ENCODE peak calls at places on chromosomes 12 and 14, in four cellular contexts. K is adipocyte, J is GM12878, T is fibroblast of lung. F is an unnamed sample. For H3K36me3 and H3K27me3, the result is how much of the 10 kb centered on the place peaks cover.

GRCh38 chr12:11981174-11981733 is 89.5 kb upstream of the BCL2L14 start:
- DNase-seq in K (no peak), J (peak), T (peak), F (no peak)

GRCh38 chr12:117045175-117045997 is 53.8 kb downstream of the TESC start:
- DNase-seq in K (no peak), J (no peak), T (no peak), F (no peak)

GRCh38 chr14:71491925-71492324 is 440.3 kb upstream of the RGS6 start:
- DNase-seq in K (no peak), J (no peak), T (peak), F (no peak)

GRCh38 chr14:38056270-38056669 is 151.4 kb upstream of the SSTR1 start:
- DNase-seq in K (no peak), J (no peak), T (no peak), F (no peak)

GRCh38 chr12:70994217-70994788 is 73.8 kb upstream of the PTPRR start:
- DNase-seq in K (peak), J (no peak), T (peak), F (peak)

GRCh38 chr14:22802860-22803562 is 12.2 kb downstream of the SLC7A7 start:
- DNase-seq in K (no peak), J (no peak), T (no peak), F (no peak)

GRCh38 chr12:45050751-45051489 is at the start of gene DBX2:
- DNase-seq in K (peak), J (no peak), T (peak), F (no peak)

GRCh38 chr14:67108230-67108629 is 81.0 kb upstream of the GARIN2 start:
- DNase-seq in K (no peak), J (no peak), T (no peak), F (no peak)

GRCh38 chr14:35365130-35366047 is 39.2 kb downstream of the NFKBIA start:
- DNase-seq in K (peak), J (no peak), T (peak), F (peak)

GRCh38 chr14:89139404-89140247 is 277.4 kb downstream of the FOXN3 start:
- DNase-seq in K (no peak), J (no peak), T (peak), F (no peak)

GRCh38 chr12:30826276-30826675 is 71.5 kb upstream of the CAPRIN2 start:
- DNase-seq in K (no peak), J (no peak), T (no peak), F (no peak)

GRCh38 chr12:79086546-79086945 is 222.0 kb downstream of the SYT1 start:
- DNase-seq in K (peak), J (no peak), T (no peak), F (no peak)

GRCh38 chr12:104703372-104703771 is 246.6 kb downstream of the CHST11 start:
- DNase-seq in K (no peak), J (no peak), T (no peak), F (no peak)

GRCh38 chr12:64385468-64385867 is 5.1 kb downstream of the C12orf56 start:
- DNase-seq in K (no peak), J (no peak), T (peak), F (peak)

GRCh38 chr12:101490286-101490920 is 15.3 kb downstream of the SPIC start:
- DNase-seq in K (no peak), J (no peak), T (no peak), F (no peak)

GRCh38 chr12:49880756-49881390 is 22.8 kb downstream of the FAIM2 start:
- DNase-seq in K (no peak), J (no peak), T (no peak), F (no peak)

GRCh38 chr14:85308531-85309300 is 221.2 kb upstream of the FLRT2 start:
- DNase-seq in K (no peak), J (no peak), T (no peak), F (peak)

GRCh38 chr12:33795536-33795935 is 226.8 kb upstream of the ALG10 start:
- DNase-seq in K (no peak), J (no peak), T (peak), F (no peak)

GRCh38 chr14:94445003-94445402 is 7.6 kb downstream of the SERPINA11 start:
- DNase-seq in K (no peak), J (no peak), T (no peak), F (no peak)

GRCh38 chr14:103820908-103821307 is 26.5 kb downstream of the PPP1R13B start:
- DNase-seq in K (no peak), J (no peak), T (no peak), F (no peak)

GRCh38 chr12:108907861-108908302 is 28.0 kb downstream of the DAO start:
- DNase-seq in K (peak), J (no peak), T (peak), F (peak)

GRCh38 chr12:87661770-87662402 is 367.3 kb downstream of the C12orf50 start:
- DNase-seq in K (peak), J (no peak), T (no peak), F (no peak)

GRCh38 chr14:102928412-102929348 is 6.2 kb downstream of the AMN start:
- DNase-seq in K (peak), J (no peak), T (peak), F (no peak)

GRCh38 chr14:95314609-95315008 is 5.1 kb downstream of the CLMN start:
- DNase-seq in K (peak), J (peak), T (peak), F (no peak)

GRCh38 chr12:111819191-111820158 is 22.6 kb upstream of the MAPKAPK5 start:
- DNase-seq in K (no peak), J (no peak), T (peak), F (no peak)

DNA sequence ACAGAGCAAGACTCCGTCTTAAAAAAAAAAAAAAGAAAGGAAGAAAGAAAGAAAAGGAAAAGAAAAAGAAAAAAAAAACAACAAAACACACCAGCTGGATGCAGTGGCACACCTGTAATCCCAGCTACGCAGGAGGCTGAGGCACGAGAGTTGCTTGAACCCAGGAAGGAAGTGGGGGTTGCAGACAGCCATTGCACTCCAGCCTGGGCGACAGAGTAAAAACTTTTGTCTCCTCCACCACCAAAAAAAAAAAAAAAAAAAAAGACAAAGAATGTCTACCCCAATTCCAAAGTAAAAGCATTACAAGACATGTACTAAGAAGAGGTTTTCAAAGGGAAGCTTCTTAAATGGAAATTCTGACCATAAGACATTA is 53.4 kb downstream of the HNRNPC start:
- DNase-seq in K (no peak), J (no peak), T (no peak), F (no peak)
- H3K36me3 ChIP-seq in K (half or more), J (under half), T (under half), F (half or more)

GRCh38 chr14:36518031-36518585 is 1.9 kb downstream of the NKX2-1 start:
- DNase-seq in K (no peak), J (no peak), T (no peak), F (no peak)
- H3K27me3 ChIP-seq in K (half or more), J (under half), T (half or more), F (half or more)

GRCh38 chr12:57715786-57716185 is 21.9 kb downstream of the OS9 start:
- DNase-seq in K (no peak), J (no peak), T (no peak), F (no peak)
- H3K36me3 ChIP-seq in K (half or more), J (under half), T (under half), F (under half)

DNA sequence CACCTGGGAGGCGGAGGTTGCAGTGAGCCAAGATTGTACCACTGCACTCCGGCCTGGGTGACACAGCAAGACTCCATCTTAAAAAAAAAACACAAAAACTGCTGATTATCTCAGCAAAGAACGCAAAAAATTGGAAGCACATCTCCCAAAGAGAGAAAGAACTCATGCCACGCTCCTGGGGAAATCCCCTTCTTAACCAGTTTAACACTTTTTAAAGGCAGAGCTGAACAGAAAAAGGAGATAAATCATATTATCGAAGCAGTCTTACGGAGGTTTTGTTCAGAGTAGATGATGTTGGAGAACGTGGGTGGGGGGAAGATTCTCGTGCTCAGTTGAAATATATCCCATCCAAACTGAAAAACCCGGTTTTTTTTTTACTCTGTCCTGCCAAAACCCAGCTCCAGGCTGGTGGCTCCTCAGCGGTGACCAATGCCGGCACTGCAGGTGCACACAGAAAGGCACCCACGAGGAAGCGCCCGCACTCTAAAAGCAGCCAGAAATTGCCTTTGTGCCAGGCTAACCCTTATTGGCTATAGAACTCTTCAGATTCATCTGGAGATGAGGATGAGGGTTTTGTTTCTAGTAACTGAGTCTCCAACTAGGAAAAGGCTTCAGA is 100.2 kb upstream of the PARP11 start:
- DNase-seq in K (no peak), J (no peak), T (no peak), F (no peak)
- H3K27me3 ChIP-seq in K (under half), J (under half), T (under half), F (under half)

GRCh38 chr12:132055535-132056096 is 88.5 kb downstream of the DDX51 start:
- DNase-seq in K (no peak), J (no peak), T (no peak), F (no peak)
- H3K36me3 ChIP-seq in K (half or more), J (under half), T (under half), F (half or more)

GRCh38 chr12:52658196-52658595 is 6.2 kb upstream of the KRT2 start:
- DNase-seq in K (no peak), J (no peak), T (no peak), F (no peak)
- H3K27me3 ChIP-seq in K (half or more), J (under half), T (under half), F (under half)

DNA sequence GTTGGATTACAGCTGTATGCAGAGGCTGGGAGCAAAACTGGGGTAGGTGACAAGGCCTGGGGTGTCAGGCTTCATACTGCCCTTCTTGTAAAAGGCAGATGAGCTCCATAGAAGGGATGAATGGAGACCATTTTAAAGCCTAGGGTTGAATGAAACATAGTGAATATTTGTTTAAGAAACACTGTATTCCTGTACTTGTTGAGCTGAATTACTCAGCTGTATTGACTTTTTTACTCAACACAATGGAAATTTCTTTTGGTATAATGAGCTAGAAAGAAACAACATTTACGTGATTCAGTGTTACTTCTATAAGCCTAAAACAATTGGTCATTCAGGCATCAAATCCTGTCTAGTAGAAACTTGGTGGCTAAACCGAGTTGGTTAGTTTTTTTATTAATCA is 14.1 kb downstream of the ATP6V0A2 start:
- DNase-seq in K (no peak), J (no peak), T (no peak), F (no peak)
- H3K36me3 ChIP-seq in K (half or more), J (under half), T (under half), F (under half)

F was measured in brain microvascular endothelial cell.